ENCODE peak calls at places on chromosomes 1 and 21, in four cellular contexts. W is H1, X is GM12878, F is HepG2. R is an unnamed sample.

GRCh38 chr1:12595839-12596821 is 21.9 kb downstream of the DHRS3 start:
- DNase-seq in W (peak; percentile 89), X (no peak), F (no peak), R (peak; percentile 91)

GRCh38 chr21:31898898-31899630 is 26.2 kb downstream of the HUNK start:
- DNase-seq in W (no peak), X (no peak), F (no peak), R (no peak)

GRCh38 chr1:199029401-199029800 is 390.6 kb downstream of the PTPRC start:
- DNase-seq in W (no peak), X (no peak), F (no peak), R (no peak)

GRCh38 chr1:41659159-41659495 is 174.6 kb upstream of the EDN2 start:
- DNase-seq in W (no peak), X (no peak), F (no peak), R (no peak)

GRCh38 chr1:202235856-202236837 is 42.5 kb downstream of the LGR6 start:
- DNase-seq in W (peak; percentile 97), X (peak; percentile 12), F (peak; percentile 66), R (peak; percentile 87)

GRCh38 chr1:234532511-234532922 is 53.5 kb upstream of the TARBP1 start:
- DNase-seq in W (no peak), X (no peak), F (no peak), R (no peak)

GRCh38 chr1:154791292-154792278 is 78.5 kb downstream of the KCNN3 start:
- DNase-seq in W (no peak), X (peak; percentile 88), F (no peak), R (no peak)

GRCh38 chr1:16187748-16188401 is 24.6 kb downstream of the ARHGEF19 start:
- DNase-seq in W (peak; percentile 95), X (no peak), F (peak; percentile 52), R (peak; percentile 86)

GRCh38 chr1:202302166-202302565 is 39.6 kb downstream of the UBE2T start:
- DNase-seq in W (no peak), X (no peak), F (no peak), R (no peak)

GRCh38 chr1:26350701-26351590 is 3.0 kb downstream of the CRYBG2 start:
- DNase-seq in W (no peak), X (no peak), F (peak; percentile 100), R (no peak)

GRCh38 chr1:109687641-109688499 is at the start of gene GSTM1:
- DNase-seq in W (peak; percentile 89), X (peak; percentile 25), F (no peak), R (no peak)

GRCh38 chr1:10932088-10932487 is 80.4 kb upstream of the TARDBP start:
- DNase-seq in W (no peak), X (peak; percentile 40), F (no peak), R (no peak)

GRCh38 chr1:57072775-57073174 is 107.0 kb upstream of the C8B start:
- DNase-seq in W (peak; percentile 55), X (no peak), F (no peak), R (no peak)

GRCh38 chr1:206676499-206676898 is 8.2 kb upstream of the MAPKAPK2 start:
- DNase-seq in W (no peak), X (no peak), F (no peak), R (no peak)

GRCh38 chr21:42847726-42848125 is 31.6 kb downstream of the WDR4 start:
- DNase-seq in W (no peak), X (no peak), F (no peak), R (no peak)

GRCh38 chr1:224894915-224895314 is 34.6 kb upstream of the DNAH14 start:
- DNase-seq in W (no peak), X (no peak), F (peak; percentile 7), R (peak; percentile 6)

GRCh38 chr21:45156459-45156858 is 82.1 kb downstream of the ADARB1 start:
- DNase-seq in W (peak; percentile 6), X (no peak), F (no peak), R (no peak)

GRCh38 chr1:67214420-67215174 is 48.3 kb downstream of the IL23R start:
- DNase-seq in W (no peak), X (peak; percentile 68), F (peak; percentile 23), R (no peak)

GRCh38 chr1:27638047-27638734 is 3.2 kb upstream of the FGR start:
- DNase-seq in W (no peak), X (no peak), F (no peak), R (no peak)

GRCh38 chr1:177934927-177935326 is 34.9 kb downstream of the SEC16B start:
- DNase-seq in W (no peak), X (no peak), F (no peak), R (no peak)

GRCh38 chr1:50603274-50604271 is 180.3 kb upstream of the DMRTA2 start:
- DNase-seq in W (no peak), X (no peak), F (no peak), R (no peak)

GRCh38 chr1:2607681-2608041 is 21.1 kb downstream of the PRXL2B start:
- DNase-seq in W (peak; percentile 35), X (no peak), F (no peak), R (no peak)

GRCh38 chr1:183302452-183303324 is 115.5 kb downstream of the NMNAT2 start:
- DNase-seq in W (no peak), X (no peak), F (no peak), R (no peak)

GRCh38 chr1:110746644-110747259 is 72.0 kb upstream of the KCNA3 start:
- DNase-seq in W (peak; percentile 75), X (no peak), F (peak; percentile 39), R (no peak)

GRCh38 chr21:27425574-27425973 is 458.7 kb upstream of the ADAMTS5 start:
- DNase-seq in W (no peak), X (no peak), F (no peak), R (peak; percentile 34)

GRCh38 chr21:35428041-35428400 is 378.9 kb upstream of the RUNX1 start:
- DNase-seq in W (no peak), X (no peak), F (no peak), R (no peak)

GRCh38 chr1:93317207-93317606 is 28.5 kb upstream of the DR1 start:
- DNase-seq in W (no peak), X (no peak), F (no peak), R (no peak)

GRCh38 chr21:42847051-42847707 is 32.2 kb downstream of the WDR4 start:
- DNase-seq in W (no peak), X (no peak), F (no peak), R (peak; percentile 10)

GRCh38 chr1:155389831-155390230 is 69.1 kb downstream of the RUSC1 start:
- DNase-seq in W (no peak), X (no peak), F (no peak), R (no peak)

GRCh38 chr1:197664391-197664790 is 110.9 kb downstream of the DENND1B start:
- DNase-seq in W (no peak), X (no peak), F (no peak), R (no peak)

GRCh38 chr21:26555554-26555953 is 17.5 kb downstream of the CYYR1 start:
- DNase-seq in W (no peak), X (no peak), F (no peak), R (no peak)

GRCh38 chr1:8736927-8737326 is 80.5 kb downstream of the RERE start:
- DNase-seq in W (no peak), X (no peak), F (peak; percentile 82), R (no peak)

GRCh38 chr21:29217818-29218252 is 80.9 kb upstream of the BACH1 start:
- DNase-seq in W (no peak), X (no peak), F (peak; percentile 17), R (no peak)

GRCh38 chr1:163130250-163130856 is 61.2 kb downstream of the RGS4 start:
- DNase-seq in W (no peak), X (no peak), F (no peak), R (no peak)

DNA sequence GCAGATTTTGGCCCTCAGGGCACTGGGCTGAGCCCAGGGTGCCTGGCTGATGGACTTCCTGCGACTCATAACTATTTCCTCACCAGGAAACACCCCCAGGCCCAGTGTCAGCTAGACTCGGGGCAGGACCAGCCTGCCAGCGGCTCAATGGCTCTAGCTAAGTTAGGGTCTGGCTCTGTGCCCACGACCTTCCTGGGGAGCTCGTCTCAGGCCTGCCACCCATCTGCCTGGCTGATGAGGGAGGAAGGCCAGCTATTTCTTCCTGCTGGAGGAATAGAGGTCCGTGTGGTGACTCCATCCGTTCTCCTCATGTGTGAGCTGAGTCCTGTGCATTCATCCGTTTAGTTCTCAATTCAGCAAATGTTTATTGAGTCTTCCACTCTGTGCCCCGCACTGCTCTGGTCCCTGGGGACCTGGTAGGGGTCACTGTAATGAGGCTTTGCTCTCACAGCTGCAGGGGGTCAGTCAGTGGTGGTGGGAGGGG is 44.5 kb downstream of the KIRREL1 start:
- DNase-seq in W (no peak), X (no peak), F (no peak), R (no peak)
- H3K9ac ChIP-seq in W (no peak overlapping the region), X (no peak overlapping the region), F (no peak overlapping the region), R (peak overlapping the region; percentile 8)

GRCh38 chr1:211902624-211903291 is 72.2 kb upstream of the LPGAT1 start:
- DNase-seq in W (no peak), X (no peak), F (no peak), R (no peak)

GRCh38 chr1:211908453-211908852 is 77.9 kb upstream of the LPGAT1 start:
- DNase-seq in W (no peak), X (peak; percentile 51), F (no peak), R (no peak)

GRCh38 chr1:211900411-211900810 is 69.8 kb upstream of the LPGAT1 start:
- DNase-seq in W (no peak), X (no peak), F (no peak), R (no peak)

GRCh38 chr1:211901945-211902344 is 71.4 kb upstream of the LPGAT1 start:
- DNase-seq in W (no peak), X (no peak), F (no peak), R (no peak)

DNA sequence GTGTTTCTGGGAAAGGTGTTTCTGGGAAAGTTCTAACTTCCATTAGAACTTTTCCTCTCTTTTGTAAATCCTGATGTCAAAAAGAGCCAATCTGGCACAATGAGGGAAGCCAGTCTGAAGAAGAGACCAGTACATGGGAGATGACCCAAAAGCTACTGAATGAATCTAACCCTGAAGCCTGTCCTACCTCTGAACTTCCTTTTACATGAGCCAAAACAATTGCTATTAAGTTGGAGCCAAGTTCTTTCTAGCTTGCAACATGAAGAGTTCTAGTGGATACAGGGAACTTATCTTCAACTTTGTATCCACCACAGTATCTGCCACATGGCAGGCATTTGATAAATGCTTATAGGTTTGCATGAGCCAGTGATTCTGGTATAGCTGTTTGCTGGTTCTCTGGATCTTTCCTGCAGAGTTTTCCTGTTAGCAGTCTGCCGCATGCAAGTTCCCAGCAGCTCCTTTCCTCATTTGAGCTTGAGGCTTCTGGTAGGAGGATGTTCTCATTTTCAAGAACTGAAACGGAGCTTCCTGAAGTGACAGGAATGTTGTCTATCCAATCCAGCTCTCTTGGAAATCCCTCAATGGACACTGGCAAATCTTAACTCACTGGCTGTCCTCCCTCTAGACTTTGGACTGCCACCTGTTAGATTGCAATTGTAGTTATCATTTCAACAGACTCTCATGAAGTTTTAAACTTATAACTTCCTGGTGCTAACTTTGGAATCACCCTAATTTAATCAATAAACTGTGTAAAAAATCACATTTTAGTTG is 73.1 kb upstream of the LPGAT1 start:
- DNase-seq in W (no peak), X (no peak), F (no peak), R (no peak)
- TF ChIP-seq TCF12 in W (no peak), X (no peak), F (no peak), R (no peak)

DNA sequence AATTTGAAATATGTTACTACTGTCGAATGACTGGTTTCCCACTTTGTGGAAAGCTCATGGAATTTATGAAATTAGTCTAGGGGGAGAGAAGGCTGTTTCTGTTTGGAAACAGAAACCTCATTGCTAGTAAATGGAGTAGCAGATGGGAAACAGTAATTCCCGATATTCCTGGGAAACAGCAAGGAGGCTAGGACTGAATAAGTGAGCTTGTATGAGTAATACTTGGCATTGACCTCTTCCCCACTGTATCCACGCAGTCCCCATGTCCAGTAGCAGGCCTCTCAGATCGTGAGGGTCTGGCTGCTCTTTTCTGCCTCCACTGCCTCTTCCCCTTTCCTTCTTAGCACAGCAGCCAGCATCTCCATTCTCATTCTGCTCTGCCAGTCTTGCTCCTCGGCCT is 75.5 kb downstream of the PRDM2 start:
- DNase-seq in W (no peak), X (no peak), F (no peak), R (no peak)
- H3K9ac ChIP-seq in W (no peak overlapping the region), X (no peak overlapping the region), F (no peak overlapping the region), R (no peak overlapping the region)

GRCh38 chr1:13828454-13829151 is 128.6 kb downstream of the PRDM2 start:
- DNase-seq in W (peak; percentile 93), X (no peak), F (peak; percentile 23), R (peak; percentile 67)
- TF ChIP-seq TCF12 in W (no peak), X (no peak), F (no peak), R (no peak)